ENCODE peak calls at places on chromosomes 2 and 18, in nine cellular contexts. S, Q, A, P, G, C, B, D and T are unnamed samples.

GRCh38 chr18:62867521-62867920 is 152.2 kb downstream of the PHLPP1 start:
- DNase-seq in S (no peak), Q (peak; percentile 15), A (no peak), P (no peak), G (no peak), C (no peak), B (no peak), D (no peak), T (no peak)

GRCh38 chr2:207290833-207291232 is 125.1 kb upstream of the KLF7 start:
- DNase-seq in S (no peak), Q (no peak), A (no peak), P (no peak), G (no peak), C (no peak), B (no peak), D (no peak), T (peak; percentile 13)

GRCh38 chr2:181131584-181131983 is 151.2 kb downstream of the UBE2E3 start:
- DNase-seq in S (no peak), Q (no peak), A (no peak), P (no peak), G (no peak), C (no peak), B (no peak), D (no peak), T (no peak)

GRCh38 chr2:215828528-215829184 is 184.7 kb downstream of the MREG start:
- DNase-seq in S (peak; percentile 17), Q (peak; percentile 88), A (peak; percentile 82), P (peak; percentile 58), G (peak; percentile 62), C (peak; percentile 58), B (no peak), D (peak; percentile 56), T (peak; percentile 3)

GRCh38 chr2:121197369-121198091 is 87.5 kb downstream of the TFCP2L1 start:
- DNase-seq in S (no peak), Q (peak; percentile 54), A (peak; percentile 65), P (no peak), G (peak; percentile 35), C (peak; percentile 73), B (peak; percentile 86), D (peak; percentile 85), T (no peak)

GRCh38 chr2:3038636-3039035 is 339.0 kb downstream of the EIPR1 start:
- DNase-seq in S (no peak), Q (no peak), A (no peak), P (no peak), G (no peak), C (no peak), B (no peak), D (no peak), T (no peak)

GRCh38 chr2:191646612-191646902 is 31.4 kb upstream of the NABP1 start:
- DNase-seq in S (no peak), Q (peak; percentile 57), A (no peak), P (no peak), G (no peak), C (no peak), B (no peak), D (peak; percentile 61), T (no peak)

GRCh38 chr18:11752116-11752911 is 63.2 kb downstream of the GNAL start:
- DNase-seq in S (peak; percentile 69), Q (peak; percentile 36), A (peak; percentile 37), P (peak; percentile 63), G (peak; percentile 30), C (no peak), B (no peak), D (no peak), T (no peak)

GRCh38 chr2:162636206-162636728 is 202.3 kb downstream of the KCNH7 start:
- DNase-seq in S (no peak), Q (no peak), A (no peak), P (no peak), G (no peak), C (no peak), B (no peak), D (no peak), T (no peak)